ENCODE peak calls at places on chromosomes 2 and 18, in seven cellular contexts. D is RWPE2, G is A549, Y is adrenal gland, I is body of pancreas, L is prostate gland, K is endodermal cell. Q is an unnamed sample.

GRCh38 chr18:22422909-22423548 is 5.3 kb upstream of the CTAGE1 start:
- DNase-seq in K (no peak), I (peak; percentile 93), L (peak; percentile 32), Y (peak; percentile 30), G (no peak), D (no peak), Q (no peak)

GRCh38 chr18:53115876-53116585 is 776.0 kb downstream of the DCC start:
- DNase-seq in L (no peak), I (no peak), K (no peak), Y (no peak), D (no peak), G (no peak), Q (no peak)

GRCh38 chr18:26617151-26617554 is 68.8 kb upstream of the KCTD1 start:
- DNase-seq in I (no peak), D (no peak), L (no peak), Y (no peak), G (peak; percentile 64), K (no peak), Q (no peak)

GRCh38 chr2:127508621-127509034 is 17.7 kb downstream of the IWS1 start:
- DNase-seq in G (peak; percentile 91), I (peak; percentile 67), Y (peak; percentile 94), D (peak; percentile 91), K (no peak), L (peak; percentile 47), Q (peak; percentile 83)

GRCh38 chr18:59918320-59918755 is 18.5 kb downstream of the PMAIP1 start:
- DNase-seq in I (no peak), G (peak; percentile 31), K (no peak), D (peak; percentile 69), L (no peak), Y (peak; percentile 39), Q (no peak)

GRCh38 chr18:25896178-25896780 is 194.1 kb downstream of the SS18 start:
- DNase-seq in Y (peak; percentile 35), G (peak; percentile 3), D (no peak), K (peak; percentile 53), I (no peak), L (peak; percentile 14), Q (no peak)

GRCh38 chr2:224973112-224974016 is 68.9 kb downstream of the DOCK10 start:
- DNase-seq in Y (no peak), D (no peak), K (no peak), I (no peak), G (no peak), L (no peak), Q (no peak)

GRCh38 chr18:36560187-36560586 is 262.7 kb downstream of the FHOD3 start:
- DNase-seq in D (no peak), L (no peak), Y (no peak), K (no peak), G (no peak), I (no peak), Q (no peak)

GRCh38 chr18:42839408-42839807 is 276.1 kb downstream of the RIT2 start:
- DNase-seq in I (no peak), Y (no peak), D (no peak), G (no peak), K (no peak), L (no peak), Q (no peak)

GRCh38 chr2:221517362-221518121 is 54.6 kb downstream of the EPHA4 start:
- DNase-seq in L (no peak), K (no peak), D (no peak), G (no peak), I (no peak), Y (no peak), Q (peak; percentile 52)

GRCh38 chr2:190763901-190764514 is 115.1 kb downstream of the NAB1 start:
- DNase-seq in G (no peak), L (no peak), K (no peak), D (no peak), I (no peak), Y (no peak), Q (no peak)

GRCh38 chr2:85288244-85288725 is 39.5 kb downstream of the TGOLN2 start:
- DNase-seq in K (no peak), L (no peak), G (peak; percentile 86), Y (no peak), I (no peak), D (peak; percentile 88), Q (peak; percentile 36)

GRCh38 chr2:162826901-162827300 is 11.7 kb downstream of the KCNH7 start:
- DNase-seq in D (no peak), L (no peak), G (no peak), I (no peak), Y (no peak), K (no peak), Q (no peak)

GRCh38 chr2:203566161-203566560 is 31.1 kb upstream of the RAPH1 start:
- DNase-seq in I (no peak), Y (no peak), K (peak; percentile 2), D (no peak), L (no peak), G (no peak), Q (no peak)

GRCh38 chr2:232839680-232840079 is 30.4 kb upstream of the SNORC start:
- DNase-seq in I (peak; percentile 40), D (no peak), G (no peak), K (no peak), Y (peak; percentile 47), L (peak; percentile 41), Q (no peak)

GRCh38 chr18:76994086-76994654 is 138.4 kb downstream of the MBP start:
- DNase-seq in L (no peak), K (no peak), D (no peak), I (no peak), Y (no peak), G (no peak), Q (no peak)

GRCh38 chr2:25347205-25347815 is 5.6 kb upstream of the DNMT3A start:
- DNase-seq in L (no peak), I (no peak), K (peak; percentile 39), G (no peak), D (no peak), Y (no peak), Q (no peak)

GRCh38 chr2:29106241-29106640 is 9.0 kb upstream of the CLIP4 start:
- DNase-seq in K (no peak), L (no peak), Y (no peak), D (no peak), I (no peak), G (no peak), Q (no peak)

GRCh38 chr18:3597159-3597977 is 147.4 kb downstream of the TGIF1 start:
- DNase-seq in D (no peak), I (no peak), K (no peak), Y (peak; percentile 62), L (no peak), G (no peak), Q (no peak)
- H3K4me1 ChIP-seq in D (peaks cover 35% of the 10 kb centered on the region), I (peaks cover 44% of the 10 kb centered on the region), K (peaks cover 11% of the 10 kb centered on the region), Y (peaks cover 50% of the 10 kb centered on the region), L (peaks cover 7% of the 10 kb centered on the region), G (peaks cover 80% of the 10 kb centered on the region), Q (peaks cover 7% of the 10 kb centered on the region)

GRCh38 chr2:55033076-55033742 is 17.0 kb downstream of the RTN4 start:
- DNase-seq in G (no peak), D (no peak), I (no peak), K (no peak), L (no peak), Y (no peak), Q (no peak)
- H3K4me1 ChIP-seq in G (peaks cover 39% of the 10 kb centered on the region), D (peaks cover 24% of the 10 kb centered on the region), I (peaks cover 14% of the 10 kb centered on the region), K (peaks cover 3% of the 10 kb centered on the region), L (no peaks in the 10 kb centered on the region), Y (peaks cover 36% of the 10 kb centered on the region), Q (peaks cover 8% of the 10 kb centered on the region)

GRCh38 chr2:237490805-237491194 is 3.7 kb downstream of the MLPH start:
- DNase-seq in L (no peak), K (no peak), Y (no peak), I (no peak), G (no peak), D (no peak), Q (no peak)
- H3K4me1 ChIP-seq in L (peaks cover 3% of the 10 kb centered on the region), K (peaks cover 5% of the 10 kb centered on the region), Y (peaks cover 5% of the 10 kb centered on the region), I (peaks cover 48% of the 10 kb centered on the region), G (peaks cover 63% of the 10 kb centered on the region), D (peaks cover 27% of the 10 kb centered on the region), Q (no peaks in the 10 kb centered on the region)

DNA sequence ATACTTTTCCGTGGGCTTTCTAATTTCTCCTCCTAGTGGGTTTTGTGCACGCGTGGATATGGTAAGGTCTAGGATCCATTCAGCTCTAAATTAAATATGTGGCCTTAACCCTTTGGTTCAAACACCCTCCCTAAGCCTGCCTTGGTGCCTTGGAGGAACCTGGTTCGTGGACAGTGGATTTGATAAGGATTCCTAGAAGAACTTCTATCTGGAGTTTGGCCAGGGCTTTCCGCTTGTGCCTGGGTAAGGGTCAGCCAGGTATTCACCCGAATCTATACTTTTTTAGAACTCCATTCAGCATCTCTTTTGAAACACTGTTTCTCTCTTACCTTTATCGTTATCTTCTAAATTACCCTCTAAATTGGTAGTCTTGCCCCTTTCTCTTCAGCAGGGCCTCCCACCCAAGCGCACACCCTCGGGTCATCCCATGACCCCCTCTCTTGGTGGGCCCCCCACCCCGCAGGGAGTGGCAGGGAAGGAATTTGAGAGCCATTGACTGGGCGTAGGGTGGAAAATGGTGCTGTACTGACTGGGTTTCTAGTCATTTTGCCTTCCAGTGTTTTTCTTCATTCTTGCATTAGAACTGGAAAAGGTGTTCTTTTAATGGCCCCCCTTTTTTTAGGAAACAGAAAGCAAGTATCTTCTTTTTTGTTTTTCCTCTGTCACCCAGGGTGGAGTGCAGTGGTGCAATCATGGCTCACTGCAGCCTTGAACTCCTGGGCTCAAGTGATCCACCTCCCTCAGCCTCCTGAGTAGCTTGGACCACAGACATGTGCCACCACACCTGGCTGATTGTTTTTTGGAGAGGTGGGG is 1.8 kb downstream of the SOCS6 start:
- DNase-seq in I (no peak), G (no peak), Y (no peak), K (no peak), L (no peak), D (no peak), Q (no peak)
- H3K4me1 ChIP-seq in I (peaks cover 40% of the 10 kb centered on the region), G (peaks cover 57% of the 10 kb centered on the region), Y (peaks cover 57% of the 10 kb centered on the region), K (peaks cover 5% of the 10 kb centered on the region), L (peaks cover 6% of the 10 kb centered on the region), D (peaks cover 26% of the 10 kb centered on the region), Q (no peaks in the 10 kb centered on the region)

GRCh38 chr2:171792157-171792556 is 101.9 kb downstream of the SLC25A12 start:
- DNase-seq in D (no peak), G (no peak), Y (no peak), I (no peak), K (no peak), L (no peak), Q (no peak)
- H3K4me1 ChIP-seq in D (no peaks in the 10 kb centered on the region), G (no peaks in the 10 kb centered on the region), Y (no peaks in the 10 kb centered on the region), I (peaks cover 5% of the 10 kb centered on the region), K (peaks cover 20% of the 10 kb centered on the region), L (peaks cover 3% of the 10 kb centered on the region), Q (no peaks in the 10 kb centered on the region)

DNA sequence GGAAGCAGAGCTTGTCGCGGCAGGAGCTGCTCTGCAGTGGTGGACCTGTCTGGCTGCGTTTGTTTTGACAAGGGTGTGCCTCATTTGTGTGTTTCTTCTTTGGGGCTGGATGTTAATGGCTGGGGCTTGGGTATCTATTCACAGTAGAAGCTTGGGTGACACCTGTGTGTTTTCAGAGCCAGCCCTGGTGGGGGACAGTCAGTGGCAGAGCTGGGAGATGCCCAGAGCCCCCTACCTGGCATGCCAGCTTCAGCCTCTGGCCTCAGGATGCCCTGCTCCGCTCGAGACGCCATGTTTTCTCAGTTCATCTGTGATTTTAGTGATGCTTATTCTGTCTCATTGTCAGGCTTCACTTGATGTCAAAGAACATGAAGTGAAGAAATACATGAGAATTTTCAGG is 59.7 kb downstream of the LDLRAD4 start:
- DNase-seq in I (no peak), L (no peak), Y (no peak), G (no peak), K (peak; percentile 38), D (no peak), Q (no peak)
- H3K4me1 ChIP-seq in I (peaks cover 11% of the 10 kb centered on the region), L (no peaks in the 10 kb centered on the region), Y (peaks cover 29% of the 10 kb centered on the region), G (no peaks in the 10 kb centered on the region), K (peaks cover 11% of the 10 kb centered on the region), D (no peaks in the 10 kb centered on the region), Q (peaks cover 5% of the 10 kb centered on the region)

Q was measured in aorta.